ENCODE peak calls at places on chromosomes 12 and 14, in four cellular contexts. K is left lung, G is cardiac muscle cell, F is lower lobe of right lung. N is an unnamed sample.

GRCh38 chr12:104886418-104887401 is 71.4 kb downstream of the SLC41A2 start:
- DNase-seq in K (no peak), G (no peak), F (no peak), N (peak; percentile 21)

GRCh38 chr12:442235-442884 is 17.4 kb upstream of the B4GALNT3 start:
- DNase-seq in K (no peak), G (peak; percentile 74), F (no peak), N (no peak)

GRCh38 chr12:124174949-124175348 is 119.9 kb upstream of the RFLNA start:
- DNase-seq in G (no peak), F (no peak), K (no peak), N (no peak)

GRCh38 chr14:89615421-89615820 is 198.4 kb upstream of the FOXN3 start:
- DNase-seq in F (no peak), K (no peak), G (no peak), N (no peak)

GRCh38 chr14:45426685-45427282 is 173.8 kb upstream of the MIS18BP1 start:
- DNase-seq in G (peak; percentile 67), K (no peak), F (no peak), N (peak; percentile 18)

GRCh38 chr12:12925383-12925782 is 26.6 kb downstream of the GPRC5D start:
- DNase-seq in G (no peak), F (no peak), K (no peak), N (no peak)

GRCh38 chr14:61147898-61148549 is 133.1 kb downstream of the TMEM30B start:
- DNase-seq in G (no peak), F (no peak), K (no peak), N (no peak)

GRCh38 chr14:100384819-100385813 is 62.0 kb downstream of the SLC25A47 start:
- DNase-seq in F (no peak), G (no peak), K (no peak), N (peak; percentile 33)

GRCh38 chr12:122079038-122079531 is 529 bp downstream of the MLXIP start:
- DNase-seq in K (peak; percentile 88), G (no peak), F (peak; percentile 67), N (peak; percentile 29)

GRCh38 chr12:4276524-4277204 is 3.1 kb downstream of the CCND2 start:
- DNase-seq in F (peak; percentile 85), K (no peak), G (peak; percentile 96), N (no peak)

GRCh38 chr12:92242917-92243316 is 97.3 kb upstream of the BTG1 start:
- DNase-seq in G (no peak), F (no peak), K (no peak), N (no peak)

GRCh38 chr12:94134226-94134795 is 14.1 kb upstream of the PLXNC1 start:
- DNase-seq in K (no peak), G (peak; percentile 62), F (no peak), N (no peak)

GRCh38 chr14:103393687-103394626 is 8.7 kb downstream of the MARK3 start:
- DNase-seq in K (no peak), G (peak; percentile 46), F (peak; percentile 55), N (no peak)

GRCh38 chr12:55912908-55913307 is 14.8 kb downstream of the PYM1 start:
- DNase-seq in K (no peak), F (no peak), G (no peak), N (no peak)

GRCh38 chr12:118402251-118402650 is 25.9 kb downstream of the SUDS3 start:
- DNase-seq in K (no peak), G (no peak), F (no peak), N (no peak)

GRCh38 chr12:3661028-3661427 is 91.9 kb downstream of the CRACR2A start:
- DNase-seq in F (no peak), K (no peak), G (no peak), N (no peak)

GRCh38 chr14:68897559-68898160 is 81.4 kb downstream of the ACTN1 start:
- DNase-seq in G (no peak), K (peak; percentile 37), F (peak; percentile 24), N (no peak)

GRCh38 chr12:112503521-112503920 is 84.8 kb downstream of the PTPN11 start:
- DNase-seq in G (no peak), F (no peak), K (no peak), N (no peak)

GRCh38 chr12:112506513-112507166 is 87.9 kb downstream of the PTPN11 start:
- DNase-seq in G (no peak), F (no peak), K (no peak), N (no peak)
- TF ChIP-seq CTCF in G (no peak), F (no peak), K (no peak), N (no peak)

DNA sequence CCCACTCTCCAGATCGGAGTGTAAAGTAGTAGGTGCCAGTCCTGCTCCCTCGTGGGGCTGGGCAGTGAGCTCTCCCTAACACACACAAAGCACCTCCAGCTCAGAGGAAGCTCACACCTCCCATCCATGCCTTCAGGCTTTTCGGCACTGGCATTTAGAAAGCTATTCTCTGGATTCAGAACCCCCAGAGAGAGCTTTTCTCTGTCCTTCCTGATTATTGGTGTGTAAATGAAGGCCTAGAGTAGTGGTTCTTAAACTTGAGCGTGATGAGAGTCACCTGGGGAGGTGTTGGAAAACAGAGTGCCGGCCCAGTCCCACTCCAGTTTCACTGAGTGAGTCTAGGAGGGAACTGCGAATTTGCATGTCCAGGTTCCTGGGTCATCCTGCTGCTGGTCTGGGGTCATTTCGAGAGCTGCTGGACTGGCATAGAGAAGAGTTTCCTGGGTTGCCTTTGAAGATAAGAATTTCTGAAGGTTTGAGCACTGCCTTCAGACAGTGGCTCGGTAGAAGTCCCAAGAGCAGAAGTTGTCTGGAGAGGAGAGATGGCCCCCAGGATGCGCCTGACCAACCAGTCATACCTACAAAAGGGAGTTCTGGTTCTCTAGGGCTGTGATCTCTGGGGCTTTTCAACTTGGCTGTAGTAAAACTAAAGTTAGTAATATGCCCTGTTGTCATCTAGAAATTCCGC is 15.1 kb downstream of the CD9 start:
- DNase-seq in F (no peak), G (no peak), K (no peak), N (peak; percentile 73)
- H3K4me1 ChIP-seq in F (peaks cover 80% of the 10 kb centered on the region), G (peaks cover 4% of the 10 kb centered on the region), K (peaks cover 57% of the 10 kb centered on the region), N (peaks cover 56% of the 10 kb centered on the region)

DNA sequence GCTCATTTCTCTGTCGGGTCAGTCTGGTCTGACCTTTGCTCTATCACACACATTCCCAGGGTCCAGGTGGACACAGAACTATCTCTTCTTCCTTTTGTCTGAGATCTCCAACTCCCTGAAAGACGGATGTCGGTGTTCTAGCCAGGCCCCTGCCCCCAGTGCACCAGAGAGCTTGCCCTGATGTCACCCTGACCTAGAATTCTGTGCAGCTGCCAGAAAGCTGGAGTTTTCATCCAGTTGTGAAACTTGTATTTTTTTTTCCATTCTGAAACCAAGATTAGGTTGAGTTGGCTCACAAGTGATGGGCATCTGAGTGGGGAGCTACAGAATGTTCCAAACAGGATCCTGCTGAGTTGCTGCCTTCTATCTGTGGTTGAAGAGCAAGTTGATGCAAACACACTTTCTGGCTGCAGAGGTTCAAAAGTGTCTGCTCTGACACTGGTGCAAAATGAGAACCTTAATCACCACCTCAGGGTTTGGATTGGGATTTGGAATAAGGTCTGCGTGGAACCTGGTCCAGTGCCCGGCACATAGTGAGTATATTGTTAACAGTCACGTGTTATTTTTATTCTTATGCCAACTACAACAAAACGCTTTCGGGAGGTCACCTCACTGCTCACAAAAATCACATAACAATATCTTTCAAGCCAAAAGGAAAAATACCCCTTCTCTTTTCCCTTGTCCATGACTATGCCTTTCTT is 211.5 kb downstream of the SLC15A4 start:
- DNase-seq in K (no peak), G (no peak), F (no peak), N (no peak)
- TF ChIP-seq CTCF in K (no peak), G (no peak), F (no peak), N (no peak)

GRCh38 chr12:27552886-27553560 is 29.0 kb downstream of the PPFIBP1 start:
- DNase-seq in F (no peak), K (no peak), G (no peak), N (no peak)
- H3K4me1 ChIP-seq in F (peaks cover 87% of the 10 kb centered on the region), K (peaks cover 68% of the 10 kb centered on the region), G (peaks cover 8% of the 10 kb centered on the region), N (peaks cover 79% of the 10 kb centered on the region)

DNA sequence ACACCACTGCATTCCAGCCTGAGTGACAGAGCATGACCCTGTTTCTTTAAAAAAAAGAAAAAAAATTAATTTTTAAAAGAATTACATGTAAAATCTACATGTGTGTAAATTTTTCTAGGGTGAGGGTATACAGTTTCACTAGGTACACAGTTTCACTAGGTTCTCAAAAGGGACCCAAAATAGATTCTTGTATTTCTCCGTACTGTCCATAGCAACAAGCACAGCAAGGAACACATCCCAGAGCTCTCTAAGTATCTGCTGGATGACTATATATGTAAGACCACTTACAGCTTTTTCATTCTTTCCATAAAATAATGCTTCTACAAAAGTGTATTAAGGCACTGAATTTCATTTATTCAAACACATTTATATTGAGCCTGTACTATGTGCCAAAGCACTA is 55.1 kb downstream of the ATXN2 start:
- DNase-seq in F (no peak), K (no peak), G (no peak), N (no peak)
- TF ChIP-seq CTCF in F (no peak), K (no peak), G (no peak), N (no peak)

GRCh38 chr12:15693233-15693911 is 95.8 kb downstream of the EPS8 start:
- DNase-seq in F (no peak), G (no peak), K (no peak), N (no peak)
- H3K4me1 ChIP-seq in F (peaks cover 41% of the 10 kb centered on the region), G (peaks cover 5% of the 10 kb centered on the region), K (peaks cover 52% of the 10 kb centered on the region), N (no peaks in the 10 kb centered on the region)

DNA sequence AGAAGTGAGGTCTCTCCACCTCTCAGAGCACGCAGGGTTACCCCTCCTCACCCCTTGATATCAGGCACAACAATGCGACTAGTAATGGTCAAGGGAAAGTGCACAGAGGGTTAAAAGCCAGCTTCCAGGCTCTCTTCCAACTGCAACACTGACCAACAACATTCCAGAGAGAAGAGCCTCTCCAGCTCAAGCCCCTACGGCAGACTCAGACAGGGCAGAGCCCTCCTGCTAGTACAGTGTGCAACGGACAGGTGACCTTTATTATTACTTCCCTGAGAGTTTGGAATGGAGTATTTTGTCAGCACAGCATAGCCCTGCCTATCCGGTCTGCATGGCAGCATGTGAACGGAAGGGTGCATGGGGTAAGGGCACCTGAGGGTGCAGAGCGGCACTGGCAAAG is 73.0 kb downstream of the PTPN21 start:
- DNase-seq in K (no peak), F (peak; percentile 58), G (peak; percentile 68), N (no peak)
- TF ChIP-seq CTCF in K (no peak), F (no peak), G (no peak), N (no peak)

N was measured in foreskin keratinocyte.